ENCODE peak calls at places on chromosomes 4 and X, in nine cellular contexts. Y is activated CD4-positive, alpha-beta T cell treated with anti-CD3 and anti-CD28 coated beads for 36 hours; C is stimulated activated CD8-positive, alpha-beta memory T cell treated with anti-CD3 and anti-CD28 coated beads, Interleukin-7, amount 100 ng/mL, for 48 hours; M is CD8-positive, alpha-beta T cell; L is left kidney; Z is EL; R is Kasumi-1; O is NCI-H748 treated with DMSO at 0.1 percent for 48 hours; S is cardiac fibroblast. U is an unnamed sample.

GRCh38 chr4:166065324-166065723 is 192.3 kb downstream of the TLL1 start:
- DNase-seq in Y (no peak), L (no peak), R (no peak), M (no peak), Z (no peak), O (no peak), C (no peak), S (no peak), U (no peak)

GRCh38 chr4:41957634-41958033 is 22.4 kb downstream of the TMEM33 start:
- DNase-seq in M (no peak), Y (no peak), C (no peak), L (peak), Z (peak), S (peak), R (peak), O (no peak), U (no peak)

GRCh38 chr4:30721353-30722091 is 1.4 kb downstream of the PCDH7 start:
- DNase-seq in S (peak), O (peak), Y (peak), L (peak), C (no peak), M (no peak), Z (peak), R (no peak), U (no peak)

GRCh38 chrX:136030357-136031225 is 45.4 kb downstream of the SLC9A6 start:
- DNase-seq in Y (no peak), L (no peak), R (no peak), O (no peak), M (no peak), Z (peak), C (no peak), S (peak), U (peak)

GRCh38 chr4:139207873-139208403 is 30.9 kb upstream of the ELF2 start:
- DNase-seq in Y (no peak), Z (no peak), L (no peak), M (no peak), S (no peak), R (no peak), C (no peak), O (no peak), U (no peak)

GRCh38 chr4:53321151-53321987 is 44.5 kb downstream of the SCFD2 start:
- DNase-seq in C (no peak), Z (peak), O (peak), L (no peak), Y (no peak), S (peak), M (no peak), R (peak), U (peak)

GRCh38 chr4:8323947-8324555 is 54.5 kb downstream of the HTRA3 start:
- DNase-seq in R (no peak), Z (peak), Y (no peak), L (no peak), S (no peak), C (no peak), M (no peak), O (no peak), U (no peak)

GRCh38 chr4:8324640-8325239 is 55.2 kb downstream of the HTRA3 start:
- DNase-seq in Y (no peak), Z (peak), M (no peak), R (no peak), L (no peak), C (no peak), O (no peak), S (no peak), U (peak)

GRCh38 chr4:127141857-127142256 is 490.9 kb upstream of the INTU start:
- DNase-seq in O (no peak), S (peak), L (no peak), Y (no peak), M (no peak), Z (peak), R (no peak), C (no peak), U (peak)

GRCh38 chr4:176123710-176124407 is 58.2 kb downstream of the WDR17 start:
- DNase-seq in R (no peak), S (peak), C (no peak), Z (peak), O (no peak), Y (peak), L (peak), M (no peak), U (peak)

GRCh38 chrX:103539695-103540094 is 20.4 kb upstream of the RAB40A start:
- DNase-seq in L (no peak), C (no peak), Z (no peak), Y (no peak), R (no peak), M (no peak), O (no peak), S (no peak), U (no peak)

GRCh38 chr4:41148292-41148691 is 66.0 kb downstream of the APBB2 start:
- DNase-seq in O (no peak), C (no peak), S (no peak), L (no peak), R (no peak), Y (no peak), Z (peak), M (no peak), U (no peak)

GRCh38 chr4:151644625-151645024 is 116.2 kb downstream of the GATB start:
- DNase-seq in R (peak), Y (peak), M (no peak), O (peak), L (peak), C (no peak), S (no peak), Z (peak), U (no peak)

GRCh38 chr4:189301692-189302091 is 639.0 kb upstream of the FRG1 start:
- DNase-seq in M (no peak), S (no peak), Z (no peak), R (no peak), O (no peak), Y (no peak), C (no peak), L (no peak), U (no peak)

GRCh38 chrX:76555816-76556215 is 128.3 kb downstream of the MAGEE1 start:
- DNase-seq in C (no peak), O (peak), Z (peak), Y (peak), S (peak), L (peak), M (no peak), R (peak), U (no peak)

GRCh38 chr4:87093443-87094123 is 126.8 kb downstream of the KLHL8 start:
- DNase-seq in Y (peak), L (peak), S (peak), O (peak), R (peak), M (no peak), C (no peak), Z (peak), U (no peak)

GRCh38 chrX:50613846-50614245 is 143.2 kb upstream of the DGKK start:
- DNase-seq in S (no peak), M (no peak), Z (no peak), O (no peak), R (no peak), L (no peak), C (no peak), Y (no peak), U (no peak)

GRCh38 chr4:20095805-20096541 is 155.7 kb upstream of the SLIT2 start:
- DNase-seq in M (no peak), Z (peak), S (no peak), R (no peak), Y (no peak), L (no peak), C (no peak), O (no peak), U (no peak)

GRCh38 chr4:107930821-107931774 is at the start of gene CYP2U1:
- DNase-seq in L (peak), Z (peak), Y (peak), R (peak), C (peak), S (peak), M (peak), O (peak), U (peak)

GRCh38 chrX:54066841-54067240 is 22.6 kb upstream of the PHF8 start:
- DNase-seq in S (no peak), Y (no peak), L (no peak), Z (peak), M (no peak), O (no peak), C (no peak), R (no peak), U (peak)

GRCh38 chr4:177789610-177790009 is 347.4 kb upstream of the AGA start:
- DNase-seq in O (no peak), Z (no peak), Y (no peak), R (no peak), M (no peak), C (no peak), S (no peak), L (no peak), U (no peak)

GRCh38 chr4:147309434-147309833 is 171.5 kb upstream of the EDNRA start:
- DNase-seq in L (no peak), O (no peak), R (no peak), C (no peak), M (no peak), S (no peak), Y (no peak), Z (no peak), U (no peak)

GRCh38 chr4:46648088-46648744 is 258.3 kb upstream of the GABRA2 start:
- DNase-seq in O (no peak), M (no peak), S (peak), Y (peak), R (peak), C (no peak), L (peak), Z (no peak), U (no peak)

GRCh38 chrX:151754641-151755215 is 20.2 kb downstream of the CNGA2 start:
- DNase-seq in Z (no peak), C (no peak), M (no peak), R (peak), Y (no peak), L (peak), S (peak), O (no peak), U (no peak)

GRCh38 chrX:40474205-40474626 is 106.6 kb upstream of the ATP6AP2 start:
- DNase-seq in M (no peak), O (no peak), L (peak), Z (no peak), C (no peak), S (peak), R (no peak), Y (no peak), U (no peak)

GRCh38 chr4:104475652-104476051 is 19.0 kb downstream of the CXXC4 start:
- DNase-seq in M (no peak), S (no peak), C (no peak), R (no peak), L (no peak), Z (no peak), O (no peak), Y (no peak), U (no peak)